ENCODE peak calls at places on chromosomes 7 and 10, in four cellular contexts. One of them, this sample, is unnamed.

GRCh38 chr7:36995776-36996175 is 271.5 kb upstream of the AOAH start:
- DNase-seq in HepG2: no peak
- DNase-seq in HCT116: no peak
- DNase-seq in GM12878: no peak
- DNase-seq in this sample: no peak

GRCh38 chr10:48926764-48927163 is 12.9 kb downstream of the LRRC18 start:
- DNase-seq in GM12878: no peak
- DNase-seq in HepG2: no peak
- DNase-seq in HCT116: no peak
- DNase-seq in this sample: no peak

GRCh38 chr10:100864981-100865380 is 47.8 kb upstream of the SLF2 start:
- DNase-seq in HepG2: no peak
- DNase-seq in GM12878: no peak
- DNase-seq in HCT116: no peak
- DNase-seq in this sample: no peak

GRCh38 chr10:98460837-98461499 is 14.2 kb upstream of the HPS1 start:
- DNase-seq in HepG2: peak; percentile 77
- DNase-seq in HCT116: peak; percentile 75
- DNase-seq in GM12878: no peak
- DNase-seq in this sample: no peak

GRCh38 chr10:133100706-133101463 is 13.2 kb downstream of the ADGRA1 start:
- DNase-seq in GM12878: no peak
- DNase-seq in HCT116: no peak
- DNase-seq in HepG2: no peak
- DNase-seq in this sample: peak; percentile 96

GRCh38 chr7:70134029-70134445 is 535.8 kb downstream of the AUTS2 start:
- DNase-seq in HCT116: no peak
- DNase-seq in GM12878: no peak
- DNase-seq in HepG2: no peak
- DNase-seq in this sample: no peak

GRCh38 chr10:117441812-117442443 is 66.7 kb upstream of the PDZD8 start:
- DNase-seq in HepG2: no peak
- DNase-seq in GM12878: no peak
- DNase-seq in HCT116: no peak
- DNase-seq in this sample: no peak

GRCh38 chr7:131328387-131329175 is 905 bp downstream of the MKLN1 start:
- DNase-seq in HCT116: no peak
- DNase-seq in HepG2: no peak
- DNase-seq in GM12878: no peak
- DNase-seq in this sample: no peak

GRCh38 chr10:92517034-92517655 is 56.7 kb downstream of the IDE start:
- DNase-seq in HCT116: peak; percentile 64
- DNase-seq in GM12878: peak; percentile 38
- DNase-seq in HepG2: peak; percentile 66
- DNase-seq in this sample: peak; percentile 54

GRCh38 chr7:131164025-131164899 is 163.4 kb upstream of the MKLN1 start:
- DNase-seq in HCT116: peak; percentile 69
- DNase-seq in GM12878: no peak
- DNase-seq in HepG2: no peak
- DNase-seq in this sample: no peak

GRCh38 chr10:21494221-21495001 is 31.1 kb downstream of the SKIDA1 start:
- DNase-seq in HCT116: no peak
- DNase-seq in GM12878: no peak
- DNase-seq in HepG2: no peak
- DNase-seq in this sample: peak; percentile 49

GRCh38 chr7:107689553-107689952 is 28.9 kb downstream of the SLC26A4 start:
- DNase-seq in HepG2: no peak
- DNase-seq in HCT116: no peak
- DNase-seq in GM12878: no peak
- DNase-seq in this sample: no peak

GRCh38 chr7:6271694-6272371 is 591 bp downstream of the CYTH3 start:
- DNase-seq in HepG2: no peak
- DNase-seq in GM12878: no peak
- DNase-seq in HCT116: no peak
- DNase-seq in this sample: peak; percentile 35

GRCh38 chr10:20142311-20142710 is 326.1 kb downstream of the PLXDC2 start:
- DNase-seq in HCT116: no peak
- DNase-seq in HepG2: no peak
- DNase-seq in GM12878: no peak
- DNase-seq in this sample: no peak

GRCh38 chr7:37916673-37917660 is at the start of gene SFRP4:
- DNase-seq in HepG2: peak; percentile 76
- DNase-seq in GM12878: no peak
- DNase-seq in HCT116: peak; percentile 34
- DNase-seq in this sample: peak; percentile 64

GRCh38 chr10:3639546-3639945 is 145.5 kb downstream of the KLF6 start:
- DNase-seq in HCT116: no peak
- DNase-seq in GM12878: no peak
- DNase-seq in HepG2: no peak
- DNase-seq in this sample: no peak

DNA sequence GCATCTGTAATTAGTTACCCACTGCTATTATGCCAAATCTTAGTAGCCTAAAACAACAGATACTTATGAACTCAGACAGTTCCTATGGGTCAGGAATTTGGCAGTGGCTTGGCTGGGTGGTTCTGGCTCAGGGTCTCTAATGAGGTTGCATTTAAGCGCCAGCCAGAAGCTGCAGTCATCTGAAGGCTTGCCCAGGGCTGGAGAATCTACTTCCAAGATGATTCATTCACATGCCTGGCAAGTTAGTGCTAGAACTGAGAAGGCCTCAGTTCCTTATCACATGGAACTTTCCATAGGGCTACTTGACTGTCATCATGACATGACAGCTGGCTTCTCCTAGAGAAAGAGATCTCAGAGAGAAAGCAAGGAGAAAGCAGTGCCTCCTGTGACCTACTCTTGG is 121.3 kb downstream of the AVL9 start:
- DNase-seq in GM12878: no peak
- DNase-seq in HepG2: no peak
- DNase-seq in HCT116: peak; percentile 51
- DNase-seq in this sample: no peak
- TF ChIP-seq ATF3 in GM12878: no peak
- TF ChIP-seq ATF3 in HepG2: no peak
- TF ChIP-seq ATF3 in HCT116: no peak
- TF ChIP-seq ATF3 in this sample: no peak

DNA sequence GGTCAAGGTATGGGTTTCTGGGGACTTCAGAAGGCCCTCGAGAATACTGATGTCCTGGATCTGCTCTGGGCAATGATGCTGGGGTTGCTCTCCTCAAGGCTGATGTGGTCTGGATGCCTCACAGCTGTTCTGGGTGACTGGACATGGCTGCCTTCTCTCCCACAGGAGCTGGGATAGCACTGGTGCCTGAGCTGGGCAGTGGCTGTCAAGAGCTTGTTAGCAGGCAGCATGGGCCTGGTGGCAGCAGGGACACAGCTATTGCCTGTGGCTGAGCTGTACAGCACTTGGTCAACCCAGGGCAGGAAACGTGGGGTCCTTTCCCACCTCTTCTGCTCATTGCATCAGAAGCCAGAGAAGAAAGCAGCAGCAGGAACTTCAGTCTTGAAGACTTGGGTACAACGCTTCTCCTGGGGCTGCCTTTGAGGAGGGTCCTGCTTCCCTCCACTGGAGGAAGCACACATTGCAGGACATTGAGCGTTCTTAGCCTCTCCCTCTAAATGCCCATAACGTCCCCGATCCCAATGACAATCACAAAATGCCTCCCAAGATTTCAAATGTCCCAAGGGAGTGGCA is 13.0 kb downstream of the ADCYAP1R1 start:
- DNase-seq in GM12878: no peak
- DNase-seq in HCT116: no peak
- DNase-seq in HepG2: no peak
- DNase-seq in this sample: no peak
- TF ChIP-seq ATF3 in GM12878: no peak
- TF ChIP-seq ATF3 in HCT116: no peak
- TF ChIP-seq ATF3 in HepG2: no peak
- TF ChIP-seq ATF3 in this sample: no peak

GRCh38 chr10:132064771-132065437 is 842 bp upstream of the JAKMIP3 start:
- DNase-seq in HCT116: no peak
- DNase-seq in HepG2: no peak
- DNase-seq in GM12878: no peak
- DNase-seq in this sample: no peak

GRCh38 chr10:132064082-132064755 is 1.5 kb upstream of the JAKMIP3 start:
- DNase-seq in HCT116: no peak
- DNase-seq in HepG2: no peak
- DNase-seq in GM12878: no peak
- DNase-seq in this sample: no peak

GRCh38 chr10:132066186-132066585 is 440 bp downstream of the JAKMIP3 start:
- DNase-seq in HepG2: no peak
- DNase-seq in HCT116: no peak
- DNase-seq in GM12878: no peak
- DNase-seq in this sample: no peak

GRCh38 chr10:132066812-132067211 is 1.1 kb downstream of the JAKMIP3 start:
- DNase-seq in HepG2: no peak
- DNase-seq in GM12878: no peak
- DNase-seq in HCT116: no peak
- DNase-seq in this sample: no peak

GRCh38 chr10:132065491-132066105 is at the start of gene JAKMIP3:
- DNase-seq in GM12878: no peak
- DNase-seq in HepG2: peak; percentile 72
- DNase-seq in HCT116: no peak
- DNase-seq in this sample: peak; percentile 64
- TF ChIP-seq ATF3 in GM12878: no peak
- TF ChIP-seq ATF3 in HepG2: no peak
- TF ChIP-seq ATF3 in HCT116: no peak
- TF ChIP-seq ATF3 in this sample: no peak

GRCh38 chr7:104627516-104627915 is 299.1 kb downstream of the LHFPL3 start:
- DNase-seq in HepG2: no peak
- DNase-seq in GM12878: no peak
- DNase-seq in HCT116: no peak
- DNase-seq in this sample: peak; percentile 44
- TF ChIP-seq ATF3 in HepG2: no peak
- TF ChIP-seq ATF3 in GM12878: no peak
- TF ChIP-seq ATF3 in HCT116: no peak
- TF ChIP-seq ATF3 in this sample: no peak

DNA sequence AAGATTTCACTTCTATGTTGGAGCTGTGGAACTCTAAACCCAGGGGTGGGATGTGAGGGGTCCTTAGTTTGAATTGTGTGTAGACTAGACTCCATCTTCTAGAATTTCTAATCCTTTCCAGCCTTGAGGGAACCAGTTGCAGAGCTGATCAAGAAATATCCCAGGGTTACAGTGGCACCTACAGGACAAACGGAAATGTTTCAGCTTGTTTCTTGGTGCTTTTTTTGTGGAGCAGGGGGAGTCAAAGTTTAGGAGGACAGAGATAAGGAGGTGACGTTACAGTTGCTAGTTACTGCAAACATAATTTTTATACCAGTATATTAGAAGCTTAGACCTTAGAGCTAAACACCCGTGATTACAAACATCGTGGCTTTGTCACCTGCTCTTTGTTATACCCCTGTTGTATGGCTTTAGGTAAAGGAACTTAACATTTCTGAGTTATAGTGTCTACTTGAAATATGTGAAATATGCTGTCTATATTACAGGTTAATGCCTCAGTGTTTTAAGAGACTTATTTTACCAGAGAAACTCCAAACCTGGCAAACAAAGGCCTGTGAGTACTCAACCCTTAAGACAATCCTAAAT is 84.5 kb upstream of the DYNC1I1 start:
- DNase-seq in GM12878: no peak
- DNase-seq in HCT116: peak; percentile 48
- DNase-seq in HepG2: peak; percentile 44
- DNase-seq in this sample: no peak
- TF ChIP-seq ATF3 in GM12878: no peak
- TF ChIP-seq ATF3 in HCT116: no peak
- TF ChIP-seq ATF3 in HepG2: no peak
- TF ChIP-seq ATF3 in this sample: no peak

DNA sequence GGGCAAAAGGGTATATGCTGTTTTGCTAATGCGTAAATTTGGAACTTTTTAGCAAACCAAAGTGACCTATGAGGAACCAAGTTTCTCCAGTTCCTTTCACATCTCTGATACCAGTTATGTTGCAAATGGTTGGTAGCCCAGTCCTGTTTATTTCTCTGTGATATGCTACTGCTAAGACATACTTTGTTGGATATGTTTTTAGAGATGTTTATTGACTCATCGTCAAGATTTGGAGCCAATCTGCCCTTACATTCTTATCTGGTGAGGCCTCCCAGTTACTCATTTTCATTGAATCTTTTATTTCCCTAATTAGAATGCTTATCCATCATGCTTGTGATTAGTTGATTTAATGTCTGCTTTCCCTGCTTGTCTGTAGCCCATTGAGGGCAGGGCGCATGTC is 58.9 kb downstream of the LRGUK start:
- DNase-seq in GM12878: no peak
- DNase-seq in HepG2: no peak
- DNase-seq in HCT116: no peak
- DNase-seq in this sample: no peak
- TF ChIP-seq ATF3 in GM12878: no peak
- TF ChIP-seq ATF3 in HepG2: no peak
- TF ChIP-seq ATF3 in HCT116: no peak
- TF ChIP-seq ATF3 in this sample: no peak

DNA sequence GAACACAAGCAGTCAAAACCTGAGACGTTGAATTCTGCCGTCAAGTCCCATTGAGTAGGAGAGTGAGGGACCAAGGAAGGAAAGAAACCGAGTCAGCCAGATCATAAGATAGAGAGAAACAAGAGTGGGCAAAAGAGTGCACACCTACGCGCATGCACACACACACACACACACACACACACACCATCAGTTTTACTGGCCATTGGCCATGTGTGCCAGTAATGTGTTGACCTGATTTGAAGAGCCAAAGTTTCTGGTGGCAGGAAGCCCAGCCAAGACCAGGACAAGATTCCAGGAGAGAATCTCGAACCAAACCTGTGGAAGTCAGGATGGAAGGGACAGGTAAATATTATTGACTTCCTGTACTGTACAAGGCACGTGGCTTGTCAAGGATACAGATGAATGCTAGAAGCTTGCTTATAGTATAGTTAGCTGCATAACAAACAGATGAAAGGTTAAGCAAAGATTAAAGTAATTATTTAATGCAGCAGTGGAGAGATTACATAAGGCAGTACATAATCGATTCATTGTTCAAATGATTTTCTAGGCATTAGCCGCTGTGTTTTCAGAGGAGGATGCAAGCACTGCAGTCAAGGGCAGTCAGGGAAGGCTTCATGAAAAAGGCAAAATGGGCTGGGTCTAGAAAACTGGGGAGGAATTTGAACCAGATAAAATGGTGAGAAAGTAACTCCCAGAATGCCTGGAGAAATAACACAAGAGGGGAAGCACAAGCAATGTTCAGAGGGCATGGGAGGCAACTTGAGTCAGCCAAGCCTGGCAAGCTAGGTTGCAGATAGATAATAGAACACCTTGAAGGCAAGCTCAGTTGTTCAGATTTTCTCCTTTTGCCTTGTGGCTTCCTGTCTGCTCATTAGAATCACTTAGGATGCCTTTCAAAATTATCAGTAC is 2.7 kb upstream of the HYCC1 start:
- DNase-seq in GM12878: no peak
- DNase-seq in HepG2: peak; percentile 72
- DNase-seq in HCT116: no peak
- DNase-seq in this sample: no peak
- TF ChIP-seq ATF3 in GM12878: no peak
- TF ChIP-seq ATF3 in HepG2: no peak
- TF ChIP-seq ATF3 in HCT116: no peak
- TF ChIP-seq ATF3 in this sample: no peak

This sample was measured in WTC11.